ENCODE peak calls at places on chromosomes 12 and 14, in six cellular contexts. U is NCI-H2081; O is amygdala; C is H4; V is NCI-H774; B is activated T-cell treated with anti-CD3 and anti-CD28 coated beads, Interleukin-2, amount 50 U/mL, for 72 hours. E is an unnamed sample.

GRCh38 chr12:125890366-125890905 is 825.2 kb downstream of the AACS start:
- DNase-seq in B (no peak), U (no peak), O (no peak), C (no peak), V (no peak), E (no peak)

GRCh38 chr14:45361727-45362126 is 108.7 kb upstream of the MIS18BP1 start:
- DNase-seq in C (no peak), B (no peak), V (no peak), O (no peak), U (no peak), E (no peak)

GRCh38 chr12:98422809-98423208 is 92.6 kb upstream of the TMPO start:
- DNase-seq in U (no peak), O (no peak), V (no peak), B (no peak), C (peak; percentile 21), E (no peak)

GRCh38 chr12:124738636-124739467 is 124.8 kb downstream of the SCARB1 start:
- DNase-seq in U (no peak), V (no peak), C (no peak), B (no peak), O (no peak), E (no peak)

GRCh38 chr12:1463073-1463905 is 131.1 kb downstream of the FBXL14 start:
- DNase-seq in C (no peak), B (no peak), V (no peak), U (no peak), O (no peak), E (no peak)

GRCh38 chr14:89921896-89922548 is 32.5 kb downstream of the EFCAB11 start:
- DNase-seq in C (peak; percentile 11), V (no peak), O (peak; percentile 71), B (no peak), U (no peak), E (no peak)

GRCh38 chr12:130364578-130364977 is 26.9 kb downstream of the PIWIL1 start:
- DNase-seq in U (no peak), V (no peak), B (no peak), C (no peak), O (no peak), E (no peak)

GRCh38 chr12:19192709-19193108 is 63.2 kb downstream of the PLEKHA5 start:
- DNase-seq in C (no peak), B (no peak), V (no peak), O (no peak), U (no peak), E (no peak)

GRCh38 chr12:89760783-89761182 is 52.1 kb upstream of the ATP2B1 start:
- DNase-seq in U (no peak), B (no peak), O (no peak), V (no peak), C (no peak), E (no peak)

GRCh38 chr12:94100254-94100653 is 48.1 kb upstream of the PLXNC1 start:
- DNase-seq in V (no peak), U (no peak), C (no peak), O (no peak), B (peak; percentile 31), E (no peak)

E was measured in cerebellar nuclear complex.